ENCODE peak calls at places on chromosomes 12 and 14, in ten cellular contexts. D is tibial artery; K is aorta; B is T-helper 1 cell; Z is right lobe of liver; P is EL; H is PC-3; A is T-cell; G is cardiac fibroblast; X is CD8-positive, alpha-beta memory T cell. F is an unnamed sample.

GRCh38 chr12:47388712-47389111 is 309.0 kb upstream of the AMIGO2 start:
- DNase-seq in D (no peak), K (no peak), B (no peak), Z (no peak), P (no peak), H (no peak), A (no peak), G (no peak), X (no peak), F (no peak)

GRCh38 chr14:69355955-69356321 is 42.2 kb downstream of the ERH start:
- DNase-seq in D (peak), K (no peak), B (no peak), Z (no peak), P (peak), H (peak), A (no peak), G (peak), X (no peak), F (no peak)

GRCh38 chr14:69387311-69387710 is 10.8 kb downstream of the ERH start:
- DNase-seq in D (no peak), K (no peak), B (no peak), Z (no peak), P (no peak), H (no peak), A (no peak), G (peak), X (no peak), F (no peak)

GRCh38 chr14:101087614-101088394 is 184.3 kb upstream of the RTL1 start:
- DNase-seq in D (peak), K (peak), B (no peak), Z (no peak), P (no peak), H (no peak), A (no peak), G (no peak), X (no peak), F (no peak)

GRCh38 chr12:49253033-49253623 is 11.8 kb upstream of the TUBA1C start:
- DNase-seq in D (peak), K (no peak), B (no peak), Z (no peak), P (peak), H (no peak), A (no peak), G (no peak), X (no peak), F (no peak)

GRCh38 chr14:79699206-79699605 is 512.1 kb downstream of the DIO2 start:
- DNase-seq in D (no peak), K (no peak), B (no peak), Z (no peak), P (no peak), H (no peak), A (no peak), G (no peak), X (no peak), F (no peak)

GRCh38 chr12:108643941-108644742 is 10.4 kb upstream of the SELPLG start:
- DNase-seq in D (peak), K (peak), B (no peak), Z (peak), P (no peak), H (peak), A (no peak), G (no peak), X (no peak), F (no peak)

GRCh38 chr12:82730832-82731497 is 44.3 kb downstream of the TMTC2 start:
- DNase-seq in D (no peak), K (no peak), B (no peak), Z (no peak), P (no peak), H (no peak), A (no peak), G (peak), X (no peak), F (no peak)

GRCh38 chr14:100239200-100239839 is 376 bp downstream of the YY1 start:
- DNase-seq in D (no peak), K (peak), B (no peak), Z (peak), P (no peak), H (no peak), A (peak), G (no peak), X (no peak), F (peak)

GRCh38 chr14:45891417-45892080 is 638.5 kb upstream of the MIS18BP1 start:
- DNase-seq in D (no peak), K (no peak), B (no peak), Z (no peak), P (no peak), H (peak), A (no peak), G (no peak), X (no peak), F (no peak)

GRCh38 chr12:27257104-27257848 is 13.2 kb downstream of the STK38L start:
- DNase-seq in D (no peak), K (no peak), B (no peak), Z (no peak), P (peak), H (no peak), A (no peak), G (peak), X (no peak), F (no peak)

GRCh38 chr14:81313775-81314429 is 86.2 kb downstream of the STON2 start:
- DNase-seq in D (no peak), K (no peak), B (no peak), Z (no peak), P (no peak), H (no peak), A (no peak), G (no peak), X (no peak), F (no peak)

GRCh38 chr14:96202441-96203094 is 2.1 kb upstream of the BDKRB2 start:
- DNase-seq in D (no peak), K (no peak), B (no peak), Z (no peak), P (peak), H (no peak), A (no peak), G (no peak), X (no peak), F (no peak)

GRCh38 chr14:58738876-58739275 is 101.1 kb downstream of the DACT1 start:
- DNase-seq in D (no peak), K (no peak), B (no peak), Z (no peak), P (peak), H (peak), A (no peak), G (peak), X (no peak), F (no peak)

GRCh38 chr14:104870368-104871144 is 5.5 kb downstream of the CEP170B start:
- DNase-seq in D (peak), K (peak), B (peak), Z (peak), P (no peak), H (peak), A (peak), G (no peak), X (no peak), F (peak)

GRCh38 chr12:65152012-65152411 is 17.4 kb upstream of the LEMD3 start:
- DNase-seq in D (no peak), K (no peak), B (no peak), Z (no peak), P (no peak), H (peak), A (no peak), G (no peak), X (no peak), F (no peak)

GRCh38 chr14:101593411-101594181 is 32.3 kb downstream of the DIO3 start:
- DNase-seq in D (no peak), K (no peak), B (no peak), Z (no peak), P (no peak), H (no peak), A (no peak), G (no peak), X (no peak), F (no peak)

GRCh38 chr12:27148373-27148772 is 66.0 kb upstream of the C12orf71 start:
- DNase-seq in D (no peak), K (no peak), B (no peak), Z (no peak), P (no peak), H (no peak), A (no peak), G (no peak), X (no peak), F (no peak)

GRCh38 chr14:72892879-72893635 is 844 bp downstream of the DPF3 start:
- DNase-seq in D (no peak), K (peak), B (no peak), Z (peak), P (peak), H (peak), A (peak), G (peak), X (peak), F (peak)

GRCh38 chr14:100037351-100037750 is 27.9 kb upstream of the EVL start:
- DNase-seq in D (no peak), K (no peak), B (no peak), Z (no peak), P (peak), H (no peak), A (no peak), G (peak), X (no peak), F (no peak)

GRCh38 chr12:119176267-119177055 is 2.3 kb upstream of the HSPB8 start:
- DNase-seq in D (peak), K (peak), B (no peak), Z (peak), P (peak), H (peak), A (no peak), G (peak), X (no peak), F (no peak)

GRCh38 chr14:61418749-61419148 is 97.4 kb downstream of the PRKCH start:
- DNase-seq in D (no peak), K (no peak), B (no peak), Z (no peak), P (no peak), H (no peak), A (no peak), G (no peak), X (no peak), F (no peak)